ENCODE peak calls at places on chromosomes 3 and 15, in four cellular contexts. M, F, C and H are unnamed samples.

GRCh38 chr3:139281096-139281495 is 62.7 kb upstream of the MRPS22 start:
- DNase-seq in M (no peak), F (no peak), C (no peak), H (no peak)

GRCh38 chr3:90007786-90008499 is 900.5 kb downstream of the EPHA3 start:
- DNase-seq in M (no peak), F (no peak), C (no peak), H (no peak)

GRCh38 chr3:169118666-169119370 is 544.7 kb downstream of the MECOM start:
- DNase-seq in M (no peak), F (peak; percentile 43), C (no peak), H (no peak)

GRCh38 chr3:59464187-59464586 is 414.4 kb upstream of the CFAP20DC start:
- DNase-seq in M (no peak), F (no peak), C (no peak), H (no peak)

GRCh38 chr15:90845201-90845949 is 23.0 kb upstream of the FURIN start:
- DNase-seq in M (no peak), F (no peak), C (no peak), H (no peak)

GRCh38 chr3:123336441-123336851 is 112.4 kb downstream of the ADCY5 start:
- DNase-seq in M (no peak), F (no peak), C (no peak), H (no peak)

GRCh38 chr3:71047616-71048531 is 535.7 kb downstream of the FOXP1 start:
- DNase-seq in M (no peak), F (no peak), C (no peak), H (no peak)

GRCh38 chr3:50580683-50581458 is 11.5 kb downstream of the HEMK1 start:
- DNase-seq in M (no peak), F (no peak), C (no peak), H (no peak)

GRCh38 chr15:85044251-85044853 is 62.7 kb downstream of the PDE8A start:
- DNase-seq in M (no peak), F (no peak), C (peak; percentile 45), H (no peak)

GRCh38 chr3:37546876-37547275 is 314.8 kb upstream of the CTDSPL start:
- DNase-seq in M (no peak), F (no peak), C (no peak), H (no peak)

GRCh38 chr3:16871915-16872842 is 12.6 kb upstream of the PLCL2 start:
- DNase-seq in M (no peak), F (no peak), C (no peak), H (no peak)

GRCh38 chr3:26345613-26346012 is 277.0 kb upstream of the LRRC3B start:
- DNase-seq in M (no peak), F (no peak), C (no peak), H (no peak)

GRCh38 chr3:42749753-42750231 is 23.3 kb downstream of the CCDC13 start:
- DNase-seq in M (no peak), F (no peak), C (no peak), H (no peak)

GRCh38 chr3:179404307-179404706 is 47.0 kb downstream of the GNB4 start:
- DNase-seq in M (no peak), F (no peak), C (no peak), H (no peak)

GRCh38 chr3:56613016-56613415 is 56.0 kb downstream of the CCDC66 start:
- DNase-seq in M (no peak), F (no peak), C (no peak), H (no peak)

GRCh38 chr3:122392868-122393844 is 9.2 kb downstream of the FAM162A start:
- DNase-seq in M (no peak), F (peak; percentile 32), C (no peak), H (peak; percentile 33)

GRCh38 chr15:50183112-50183794 is 1.3 kb downstream of the SLC27A2 start:
- DNase-seq in M (no peak), F (no peak), C (no peak), H (no peak)

GRCh38 chr3:100630664-100631063 is 21.3 kb downstream of the ADGRG7 start:
- DNase-seq in M (no peak), F (no peak), C (no peak), H (no peak)

GRCh38 chr3:99400352-99400751 is 238.0 kb upstream of the COL8A1 start:
- DNase-seq in M (no peak), F (no peak), C (no peak), H (no peak)

GRCh38 chr3:11592460-11593298 is 51.0 kb downstream of the VGLL4 start:
- DNase-seq in M (no peak), F (no peak), C (no peak), H (no peak)

GRCh38 chr3:46710229-46710628 is 7.4 kb downstream of the PRSS50 start:
- DNase-seq in M (no peak), F (no peak), C (no peak), H (no peak)

GRCh38 chr3:124730920-124731297 is 657 bp downstream of the UMPS start:
- DNase-seq in M (no peak), F (no peak), C (no peak), H (no peak)

GRCh38 chr3:110562621-110563020 is 509.0 kb upstream of the NECTIN3 start:
- DNase-seq in M (no peak), F (no peak), C (no peak), H (no peak)

GRCh38 chr3:36918050-36918449 is 26.8 kb downstream of the TRANK1 start:
- DNase-seq in M (no peak), F (no peak), C (no peak), H (no peak)